ENCODE peak calls at places on chromosomes 11 and 22, in nine cellular contexts. One of them, this sample, is unnamed.

GRCh38 chr11:76661306-76661751 is 9.2 kb downstream of the LRRC32 start:
- DNase-seq in lung: no peak
- DNase-seq in CD4-positive, alpha-beta memory T cell: no peak
- DNase-seq in IMR-90: no peak
- DNase-seq in PC-3: no peak
- DNase-seq in right lobe of liver: peak; percentile 35
- DNase-seq in mammary epithelial cell: no peak
- DNase-seq in trophoblast cell: no peak
- DNase-seq in uterus: no peak
- DNase-seq in this sample: no peak

GRCh38 chr11:56988614-56989013 is at the start of gene OR5AK2:
- DNase-seq in uterus: no peak
- DNase-seq in trophoblast cell: no peak
- DNase-seq in PC-3: no peak
- DNase-seq in IMR-90: no peak
- DNase-seq in lung: no peak
- DNase-seq in right lobe of liver: no peak
- DNase-seq in CD4-positive, alpha-beta memory T cell: no peak
- DNase-seq in mammary epithelial cell: no peak
- DNase-seq in this sample: no peak

GRCh38 chr11:7513210-7514098 is at the start of gene PPFIBP2:
- DNase-seq in lung: peak; percentile 77
- DNase-seq in IMR-90: peak; percentile 47
- DNase-seq in right lobe of liver: peak; percentile 98
- DNase-seq in CD4-positive, alpha-beta memory T cell: peak; percentile 82
- DNase-seq in mammary epithelial cell: peak; percentile 64
- DNase-seq in trophoblast cell: peak; percentile 85
- DNase-seq in uterus: peak; percentile 86
- DNase-seq in PC-3: peak; percentile 64
- DNase-seq in this sample: peak; percentile 89

GRCh38 chr11:116513278-116513823 is 259.4 kb downstream of the BUD13 start:
- DNase-seq in lung: no peak
- DNase-seq in IMR-90: no peak
- DNase-seq in right lobe of liver: no peak
- DNase-seq in mammary epithelial cell: no peak
- DNase-seq in CD4-positive, alpha-beta memory T cell: no peak
- DNase-seq in uterus: no peak
- DNase-seq in trophoblast cell: no peak
- DNase-seq in PC-3: no peak
- DNase-seq in this sample: no peak

GRCh38 chr11:65287601-65288000 is 25.8 kb downstream of the POLA2 start:
- DNase-seq in trophoblast cell: no peak
- DNase-seq in CD4-positive, alpha-beta memory T cell: no peak
- DNase-seq in right lobe of liver: no peak
- DNase-seq in mammary epithelial cell: no peak
- DNase-seq in uterus: no peak
- DNase-seq in lung: no peak
- DNase-seq in PC-3: no peak
- DNase-seq in IMR-90: peak; percentile 51
- DNase-seq in this sample: no peak

GRCh38 chr22:49633010-49633324 is 194.7 kb downstream of the BRD1 start:
- DNase-seq in CD4-positive, alpha-beta memory T cell: no peak
- DNase-seq in IMR-90: no peak
- DNase-seq in trophoblast cell: no peak
- DNase-seq in PC-3: no peak
- DNase-seq in uterus: no peak
- DNase-seq in lung: no peak
- DNase-seq in right lobe of liver: no peak
- DNase-seq in mammary epithelial cell: no peak
- DNase-seq in this sample: no peak

GRCh38 chr11:46947399-46948077 is 11.0 kb downstream of the CSTPP1 start:
- DNase-seq in PC-3: no peak
- DNase-seq in uterus: no peak
- DNase-seq in right lobe of liver: no peak
- DNase-seq in CD4-positive, alpha-beta memory T cell: no peak
- DNase-seq in lung: no peak
- DNase-seq in IMR-90: no peak
- DNase-seq in trophoblast cell: no peak
- DNase-seq in mammary epithelial cell: no peak
- DNase-seq in this sample: no peak

GRCh38 chr11:225734-226453 is 10.2 kb downstream of the SIRT3 start:
- DNase-seq in IMR-90: peak; percentile 50
- DNase-seq in uterus: no peak
- DNase-seq in CD4-positive, alpha-beta memory T cell: no peak
- DNase-seq in trophoblast cell: peak; percentile 93
- DNase-seq in PC-3: no peak
- DNase-seq in right lobe of liver: peak; percentile 32
- DNase-seq in lung: no peak
- DNase-seq in mammary epithelial cell: peak; percentile 54
- DNase-seq in this sample: no peak

GRCh38 chr11:21411114-21411513 is 741.7 kb downstream of the NELL1 start:
- DNase-seq in mammary epithelial cell: peak; percentile 9
- DNase-seq in PC-3: no peak
- DNase-seq in trophoblast cell: no peak
- DNase-seq in lung: no peak
- DNase-seq in right lobe of liver: no peak
- DNase-seq in IMR-90: no peak
- DNase-seq in uterus: no peak
- DNase-seq in CD4-positive, alpha-beta memory T cell: no peak
- DNase-seq in this sample: no peak

GRCh38 chr11:86688398-86689179 is 16.2 kb upstream of the ME3 start:
- DNase-seq in IMR-90: peak; percentile 91
- DNase-seq in PC-3: no peak
- DNase-seq in uterus: no peak
- DNase-seq in right lobe of liver: no peak
- DNase-seq in lung: no peak
- DNase-seq in trophoblast cell: peak; percentile 99
- DNase-seq in CD4-positive, alpha-beta memory T cell: no peak
- DNase-seq in mammary epithelial cell: no peak
- DNase-seq in this sample: no peak

GRCh38 chr11:119371778-119372182 is 9.7 kb downstream of the USP2 start:
- DNase-seq in right lobe of liver: peak; percentile 52
- DNase-seq in PC-3: peak; percentile 53
- DNase-seq in IMR-90: no peak
- DNase-seq in uterus: no peak
- DNase-seq in CD4-positive, alpha-beta memory T cell: no peak
- DNase-seq in mammary epithelial cell: no peak
- DNase-seq in lung: no peak
- DNase-seq in trophoblast cell: no peak
- DNase-seq in this sample: no peak

GRCh38 chr11:7544021-7544420 is 30.2 kb downstream of the PPFIBP2 start:
- DNase-seq in right lobe of liver: no peak
- DNase-seq in CD4-positive, alpha-beta memory T cell: no peak
- DNase-seq in uterus: no peak
- DNase-seq in IMR-90: no peak
- DNase-seq in lung: no peak
- DNase-seq in trophoblast cell: peak; percentile 93
- DNase-seq in PC-3: no peak
- DNase-seq in mammary epithelial cell: no peak
- DNase-seq in this sample: no peak

GRCh38 chr11:118497831-118498230 is 29.4 kb upstream of the TTC36 start:
- DNase-seq in mammary epithelial cell: no peak
- DNase-seq in lung: no peak
- DNase-seq in uterus: no peak
- DNase-seq in right lobe of liver: no peak
- DNase-seq in trophoblast cell: peak; percentile 13
- DNase-seq in CD4-positive, alpha-beta memory T cell: no peak
- DNase-seq in IMR-90: peak; percentile 68
- DNase-seq in PC-3: peak; percentile 65
- DNase-seq in this sample: no peak

GRCh38 chr11:102761646-102762238 is 18.7 kb downstream of the MMP10 start:
- DNase-seq in lung: no peak
- DNase-seq in trophoblast cell: peak; percentile 85
- DNase-seq in PC-3: no peak
- DNase-seq in CD4-positive, alpha-beta memory T cell: no peak
- DNase-seq in IMR-90: no peak
- DNase-seq in mammary epithelial cell: no peak
- DNase-seq in right lobe of liver: no peak
- DNase-seq in uterus: no peak
- DNase-seq in this sample: no peak

GRCh38 chr11:2848497-2848896 is 37.1 kb downstream of the CDKN1C start:
- DNase-seq in mammary epithelial cell: no peak
- DNase-seq in trophoblast cell: no peak
- DNase-seq in IMR-90: no peak
- DNase-seq in CD4-positive, alpha-beta memory T cell: no peak
- DNase-seq in PC-3: no peak
- DNase-seq in lung: no peak
- DNase-seq in uterus: no peak
- DNase-seq in right lobe of liver: no peak
- DNase-seq in this sample: no peak
- H3K4me1 ChIP-seq in mammary epithelial cell: peaks cover 4% of the 10 kb centered on the region
- H3K4me1 ChIP-seq in trophoblast cell: peaks cover 19% of the 10 kb centered on the region
- H3K4me1 ChIP-seq in IMR-90: no peaks in the 10 kb centered on the region
- H3K4me1 ChIP-seq in CD4-positive, alpha-beta memory T cell: no peaks in the 10 kb centered on the region
- H3K4me1 ChIP-seq in PC-3: peaks cover 11% of the 10 kb centered on the region
- H3K4me1 ChIP-seq in lung: peaks cover 4% of the 10 kb centered on the region
- H3K4me1 ChIP-seq in uterus: no peaks in the 10 kb centered on the region
- H3K4me1 ChIP-seq in right lobe of liver: no peaks in the 10 kb centered on the region
- H3K4me1 ChIP-seq in this sample: no peaks in the 10 kb centered on the region

DNA sequence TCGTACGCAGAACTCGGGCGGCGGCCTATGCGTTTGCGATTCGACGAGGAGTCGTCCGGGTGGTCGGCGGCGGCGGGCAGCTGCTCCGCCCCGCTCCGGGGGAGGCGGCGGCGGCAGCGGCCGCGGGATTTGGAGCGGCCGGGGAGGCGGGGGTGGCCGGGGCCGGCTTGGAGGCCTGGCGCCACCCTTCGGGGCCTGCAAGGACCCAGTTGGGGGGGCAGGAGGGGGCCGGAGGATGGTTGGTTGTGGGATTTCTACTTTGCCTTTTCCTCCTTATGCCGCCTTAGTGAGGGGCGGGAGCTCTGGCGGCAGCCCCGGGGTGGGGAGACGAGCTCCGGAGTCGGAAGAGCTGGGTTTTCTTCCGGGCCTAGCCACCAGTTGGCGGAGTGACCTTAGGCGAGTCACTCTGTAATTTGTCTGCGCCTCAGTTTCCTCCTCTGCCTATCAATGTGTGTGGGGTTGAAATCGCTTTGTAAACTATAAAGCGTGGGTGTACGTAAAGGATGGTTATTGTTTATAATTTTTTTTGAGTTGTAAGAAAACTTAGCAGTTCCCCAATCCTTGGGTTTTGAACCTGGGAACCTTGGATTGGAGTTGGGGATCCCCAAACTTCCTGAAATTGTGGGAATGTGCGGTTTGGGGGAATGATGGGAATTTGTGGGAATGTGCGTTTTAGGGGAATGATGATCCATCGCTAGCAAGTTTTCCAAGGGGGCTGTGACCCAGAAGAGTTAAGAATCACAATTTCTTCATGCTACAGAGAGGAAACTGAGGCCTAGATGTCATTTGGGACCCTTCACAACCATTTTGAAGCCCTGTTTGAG is 679 bp downstream of the TUG1 start:
- DNase-seq in CD4-positive, alpha-beta memory T cell: no peak
- DNase-seq in PC-3: peak; percentile 15
- DNase-seq in right lobe of liver: no peak
- DNase-seq in trophoblast cell: peak; percentile 45
- DNase-seq in mammary epithelial cell: peak; percentile 39
- DNase-seq in uterus: no peak
- DNase-seq in IMR-90: peak; percentile 44
- DNase-seq in lung: peak; percentile 46
- DNase-seq in this sample: peak; percentile 33
- H3K4me1 ChIP-seq in CD4-positive, alpha-beta memory T cell: peaks cover 39% of the 10 kb centered on the region
- H3K4me1 ChIP-seq in PC-3: peaks cover 34% of the 10 kb centered on the region
- H3K4me1 ChIP-seq in right lobe of liver: no peaks in the 10 kb centered on the region
- H3K4me1 ChIP-seq in trophoblast cell: peaks cover 2% of the 10 kb centered on the region
- H3K4me1 ChIP-seq in mammary epithelial cell: peaks cover 15% of the 10 kb centered on the region
- H3K4me1 ChIP-seq in uterus: no peaks in the 10 kb centered on the region
- H3K4me1 ChIP-seq in IMR-90: peaks cover 10% of the 10 kb centered on the region
- H3K4me1 ChIP-seq in lung: peaks cover 11% of the 10 kb centered on the region
- H3K4me1 ChIP-seq in this sample: peaks cover 10% of the 10 kb centered on the region

GRCh38 chr11:111734383-111735261 is 31.6 kb downstream of the PPP2R1B start:
- DNase-seq in mammary epithelial cell: no peak
- DNase-seq in lung: no peak
- DNase-seq in right lobe of liver: no peak
- DNase-seq in trophoblast cell: no peak
- DNase-seq in PC-3: no peak
- DNase-seq in uterus: peak; percentile 35
- DNase-seq in CD4-positive, alpha-beta memory T cell: no peak
- DNase-seq in IMR-90: no peak
- DNase-seq in this sample: no peak

GRCh38 chr11:111736191-111736590 is 30.0 kb downstream of the PPP2R1B start:
- DNase-seq in mammary epithelial cell: no peak
- DNase-seq in IMR-90: peak; percentile 80
- DNase-seq in CD4-positive, alpha-beta memory T cell: no peak
- DNase-seq in right lobe of liver: no peak
- DNase-seq in trophoblast cell: peak; percentile 39
- DNase-seq in uterus: peak; percentile 42
- DNase-seq in PC-3: no peak
- DNase-seq in lung: no peak
- DNase-seq in this sample: no peak

GRCh38 chr11:111736621-111737055 is 29.6 kb downstream of the PPP2R1B start:
- DNase-seq in CD4-positive, alpha-beta memory T cell: no peak
- DNase-seq in right lobe of liver: no peak
- DNase-seq in mammary epithelial cell: no peak
- DNase-seq in uterus: no peak
- DNase-seq in PC-3: no peak
- DNase-seq in trophoblast cell: no peak
- DNase-seq in lung: no peak
- DNase-seq in IMR-90: no peak
- DNase-seq in this sample: no peak

GRCh38 chr11:111733655-111734088 is 32.5 kb downstream of the PPP2R1B start:
- DNase-seq in uterus: peak; percentile 33
- DNase-seq in mammary epithelial cell: no peak
- DNase-seq in lung: no peak
- DNase-seq in right lobe of liver: peak; percentile 60
- DNase-seq in IMR-90: no peak
- DNase-seq in CD4-positive, alpha-beta memory T cell: no peak
- DNase-seq in PC-3: no peak
- DNase-seq in trophoblast cell: no peak
- DNase-seq in this sample: no peak

GRCh38 chr11:111735262-111736116 is 30.7 kb downstream of the PPP2R1B start:
- DNase-seq in uterus: peak; percentile 82
- DNase-seq in IMR-90: peak; percentile 99
- DNase-seq in trophoblast cell: peak; percentile 90
- DNase-seq in PC-3: peak; percentile 99
- DNase-seq in mammary epithelial cell: peak; percentile 95
- DNase-seq in CD4-positive, alpha-beta memory T cell: no peak
- DNase-seq in lung: peak; percentile 63
- DNase-seq in right lobe of liver: peak; percentile 85
- DNase-seq in this sample: no peak
- H3K4me1 ChIP-seq in uterus: peaks cover 29% of the 10 kb centered on the region
- H3K4me1 ChIP-seq in IMR-90: peaks cover 53% of the 10 kb centered on the region
- H3K4me1 ChIP-seq in trophoblast cell: peaks cover 36% of the 10 kb centered on the region
- H3K4me1 ChIP-seq in PC-3: peaks cover 39% of the 10 kb centered on the region
- H3K4me1 ChIP-seq in mammary epithelial cell: peaks cover 29% of the 10 kb centered on the region
- H3K4me1 ChIP-seq in CD4-positive, alpha-beta memory T cell: no peaks in the 10 kb centered on the region
- H3K4me1 ChIP-seq in lung: peaks cover 43% of the 10 kb centered on the region
- H3K4me1 ChIP-seq in right lobe of liver: peaks cover 7% of the 10 kb centered on the region
- H3K4me1 ChIP-seq in this sample: no peaks in the 10 kb centered on the region

DNA sequence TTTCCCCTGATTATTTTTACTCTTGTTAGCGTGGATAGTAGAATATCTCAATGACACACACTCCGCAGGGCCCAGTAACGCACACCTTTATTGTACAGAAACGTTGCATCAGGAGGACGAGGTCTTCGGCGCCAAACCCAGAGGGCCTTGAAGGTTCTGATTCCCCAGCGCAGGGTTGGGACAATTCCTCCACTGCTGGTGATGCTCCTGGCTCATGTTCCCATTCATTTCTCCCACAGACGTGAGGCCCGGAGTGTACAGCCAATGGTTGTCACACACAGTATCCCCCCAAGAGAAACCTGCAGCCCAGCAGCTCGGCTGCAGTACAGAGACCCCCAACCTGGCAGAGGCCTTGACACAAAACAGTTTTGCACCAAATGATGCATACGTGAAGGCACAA is 6.1 kb upstream of the ANO1 start:
- DNase-seq in uterus: no peak
- DNase-seq in right lobe of liver: peak; percentile 32
- DNase-seq in trophoblast cell: no peak
- DNase-seq in IMR-90: no peak
- DNase-seq in mammary epithelial cell: no peak
- DNase-seq in CD4-positive, alpha-beta memory T cell: no peak
- DNase-seq in PC-3: no peak
- DNase-seq in lung: no peak
- DNase-seq in this sample: no peak
- H3K4me1 ChIP-seq in uterus: no peaks in the 10 kb centered on the region
- H3K4me1 ChIP-seq in right lobe of liver: no peaks in the 10 kb centered on the region
- H3K4me1 ChIP-seq in trophoblast cell: peaks cover 9% of the 10 kb centered on the region
- H3K4me1 ChIP-seq in IMR-90: peaks cover 9% of the 10 kb centered on the region
- H3K4me1 ChIP-seq in mammary epithelial cell: peaks cover 12% of the 10 kb centered on the region
- H3K4me1 ChIP-seq in CD4-positive, alpha-beta memory T cell: no peaks in the 10 kb centered on the region
- H3K4me1 ChIP-seq in PC-3: peaks cover 26% of the 10 kb centered on the region
- H3K4me1 ChIP-seq in lung: peaks cover 8% of the 10 kb centered on the region
- H3K4me1 ChIP-seq in this sample: no peaks in the 10 kb centered on the region